ENCODE peak calls at places on chromosomes 2 and 18, in four cellular contexts. J, S, C and W are unnamed samples. For H3K9me3, the result is how much of the 10 kb centered on the place peaks cover.

GRCh38 chr2:102141915-102142828 is at the start of gene IL1R1:
- DNase-seq in J (peak), S (no peak), C (peak), W (no peak)

GRCh38 chr2:60936757-60937156 is 55.4 kb downstream of the REL start:
- DNase-seq in J (no peak), S (no peak), C (no peak), W (no peak)

GRCh38 chr18:44700652-44701051 is 20.0 kb downstream of the SETBP1 start:
- DNase-seq in J (peak), S (no peak), C (peak), W (no peak)

GRCh38 chr2:182228073-182228473 is 198.8 kb downstream of the PDE1A start:
- DNase-seq in J (no peak), S (no peak), C (no peak), W (no peak)

GRCh38 chr2:196399736-196400691 is 228.6 kb upstream of the STK17B start:
- DNase-seq in J (peak), S (peak), C (no peak), W (no peak)

GRCh38 chr2:218582085-218582484 is 13.4 kb downstream of the CNOT9 start:
- DNase-seq in J (peak), S (no peak), C (no peak), W (no peak)

GRCh38 chr2:147846382-147847081 is 1.7 kb downstream of the ACVR2A start:
- DNase-seq in J (peak), S (no peak), C (no peak), W (no peak)

GRCh38 chr2:35365859-35366258 is 989.7 kb upstream of the CRIM1 start:
- DNase-seq in J (peak), S (no peak), C (no peak), W (no peak)

GRCh38 chr18:7164610-7165009 is 47.0 kb upstream of the LAMA1 start:
- DNase-seq in J (no peak), S (no peak), C (no peak), W (no peak)

GRCh38 chr2:218398437-218399390 is 954 bp upstream of the CTDSP1 start:
- DNase-seq in J (peak), S (peak), C (peak), W (no peak)

GRCh38 chr2:100367163-100367562 is 44.9 kb upstream of the LONRF2 start:
- DNase-seq in J (no peak), S (no peak), C (no peak), W (no peak)

GRCh38 chr2:150476213-150476740 is 11.2 kb downstream of the RND3 start:
- DNase-seq in J (no peak), S (no peak), C (no peak), W (no peak)

GRCh38 chr2:26584191-26584590 is 57.0 kb downstream of the CIB4 start:
- DNase-seq in J (no peak), S (no peak), C (no peak), W (no peak)

GRCh38 chr2:26584656-26585055 is 56.5 kb downstream of the CIB4 start:
- DNase-seq in J (no peak), S (no peak), C (no peak), W (no peak)

GRCh38 chr2:26587966-26588365 is 53.2 kb downstream of the CIB4 start:
- DNase-seq in J (no peak), S (no peak), C (no peak), W (no peak)

GRCh38 chr2:26585100-26585499 is 56.1 kb downstream of the CIB4 start:
- DNase-seq in J (no peak), S (no peak), C (no peak), W (no peak)

GRCh38 chr2:26585966-26586365 is 55.2 kb downstream of the CIB4 start:
- DNase-seq in J (no peak), S (no peak), C (no peak), W (no peak)
- H3K9me3 ChIP-seq in J (under half), S (under half), C (under half), W (under half)

GRCh38 chr2:85974395-85974794 is 85.6 kb upstream of the ST3GAL5 start:
- DNase-seq in J (no peak), S (no peak), C (no peak), W (no peak)

GRCh38 chr2:85978883-85979780 is 90.3 kb upstream of the ST3GAL5 start:
- DNase-seq in J (no peak), S (no peak), C (no peak), W (no peak)

GRCh38 chr2:85972355-85972754 is 83.6 kb upstream of the ST3GAL5 start:
- DNase-seq in J (no peak), S (no peak), C (no peak), W (no peak)

GRCh38 chr2:85975581-85975980 is 86.8 kb upstream of the ST3GAL5 start:
- DNase-seq in J (no peak), S (no peak), C (no peak), W (no peak)

GRCh38 chr2:85976106-85976920 is 87.5 kb upstream of the ST3GAL5 start:
- DNase-seq in J (no peak), S (no peak), C (no peak), W (no peak)
- H3K9me3 ChIP-seq in J (under half), S (under half), C (under half), W (under half)

GRCh38 chr2:217147751-217148318 is 288.0 kb upstream of the TNP1 start:
- DNase-seq in J (peak), S (no peak), C (no peak), W (no peak)
- H3K9me3 ChIP-seq in J (under half), S (under half), C (under half), W (under half)

GRCh38 chr2:89775885-89776284 is 1084.4 kb downstream of the RPIA start:
- DNase-seq in J (no peak), S (no peak), C (no peak), W (no peak)
- H3K9me3 ChIP-seq in J (under half), S (half or more), C (under half), W (under half)

DNA sequence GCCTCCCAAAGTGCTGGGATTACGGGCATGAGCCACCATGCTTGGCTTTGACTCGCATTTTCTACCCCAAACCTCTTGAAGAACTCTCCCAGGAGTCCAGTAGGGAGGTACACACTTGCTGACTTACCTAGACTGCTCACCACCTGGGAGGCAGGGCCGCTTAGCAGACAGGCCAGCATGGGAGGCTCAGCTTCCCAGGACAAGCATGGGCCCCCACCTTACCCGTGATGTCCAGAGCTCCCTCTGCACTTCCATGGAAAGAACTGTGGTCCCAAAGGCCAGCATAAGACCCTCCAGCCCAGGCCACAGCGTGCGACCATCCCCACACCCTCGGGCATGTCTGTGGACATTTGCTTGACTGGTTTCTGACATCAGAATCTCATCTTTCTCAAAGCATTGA is 36.8 kb downstream of the ST8SIA5 start:
- DNase-seq in J (no peak), S (no peak), C (no peak), W (no peak)
- H3K9me3 ChIP-seq in J (under half), S (under half), C (under half), W (under half)